ENCODE peak calls at places on chromosome 11, in ten cellular contexts. L is tibial nerve, Z is right lobe of liver, W is body of pancreas, E is uterus, U is H1, R is lower leg skin, M is heart left ventricle, P is H54, O is prostate gland. K is an unnamed sample.

GRCh38 chr11:17992916-17993315 is 19.9 kb downstream of the SERGEF start:
- DNase-seq in L (no peak), Z (peak; percentile 57), W (peak; percentile 10), E (no peak), U (no peak), R (no peak), M (no peak), P (no peak), O (peak; percentile 66), K (no peak)

GRCh38 chr11:121645596-121645995 is 192.8 kb upstream of the SORL1-AS1 start:
- DNase-seq in L (no peak), Z (no peak), W (no peak), E (no peak), U (no peak), R (no peak), M (no peak), P (no peak), O (no peak), K (no peak)

GRCh38 chr11:78364128-78364751 is 53.4 kb downstream of the GAB2 start:
- DNase-seq in L (no peak), Z (no peak), W (no peak), E (no peak), U (no peak), R (no peak), M (no peak), P (no peak), O (no peak), K (peak; percentile 11)

GRCh38 chr11:123481647-123482046 is 51.6 kb downstream of the GRAMD1B start:
- DNase-seq in L (no peak), Z (no peak), W (no peak), E (no peak), U (no peak), R (no peak), M (no peak), P (no peak), O (no peak), K (no peak)

GRCh38 chr11:57638005-57638760 is 11.5 kb downstream of the YPEL4 start:
- DNase-seq in L (no peak), Z (peak; percentile 55), W (peak; percentile 64), E (peak; percentile 82), U (peak; percentile 89), R (no peak), M (peak; percentile 78), P (peak; percentile 95), O (peak; percentile 74), K (no peak)

GRCh38 chr11:24356501-24356900 is 140.4 kb upstream of the LUZP2 start:
- DNase-seq in L (no peak), Z (no peak), W (no peak), E (no peak), U (no peak), R (no peak), M (no peak), P (no peak), O (no peak), K (no peak)

GRCh38 chr11:114501901-114502300 is 57.8 kb downstream of the NXPE1 start:
- DNase-seq in L (no peak), Z (no peak), W (no peak), E (no peak), U (no peak), R (no peak), M (no peak), P (no peak), O (no peak), K (no peak)

GRCh38 chr11:8871283-8871775 is 39.7 kb upstream of the AKIP1 start:
- DNase-seq in L (peak; percentile 52), Z (no peak), W (peak; percentile 66), E (peak; percentile 78), U (no peak), R (peak; percentile 60), M (peak; percentile 79), P (peak; percentile 68), O (peak; percentile 37), K (no peak)

DNA sequence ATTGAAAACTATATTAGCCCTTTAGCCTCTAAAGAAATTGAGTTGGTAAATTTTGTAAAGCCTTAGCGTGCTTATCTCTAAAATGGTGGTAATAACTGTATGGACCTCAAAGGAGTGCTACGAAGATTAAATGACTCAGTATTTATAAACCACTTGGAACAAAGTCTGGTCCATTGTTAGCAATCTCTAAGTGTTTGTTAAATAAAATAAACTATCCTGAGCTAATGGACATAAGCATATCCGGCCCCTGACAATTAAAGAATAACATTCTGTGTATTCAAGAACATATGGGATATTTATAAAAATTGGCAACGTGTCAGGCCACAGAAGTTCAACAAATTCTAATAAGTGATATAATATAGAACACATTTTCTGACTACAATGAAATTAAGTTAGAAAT is 70.9 kb downstream of the MYEOV start:
- DNase-seq in L (no peak), Z (no peak), W (no peak), E (no peak), U (no peak), R (no peak), M (no peak), P (no peak), O (no peak), K (no peak)
- TF ChIP-seq POLR2A in L (no peak), Z (no peak), W (no peak), E (no peak), U (no peak), R (no peak), M (no peak), P (no peak), O (no peak), K (no peak)

DNA sequence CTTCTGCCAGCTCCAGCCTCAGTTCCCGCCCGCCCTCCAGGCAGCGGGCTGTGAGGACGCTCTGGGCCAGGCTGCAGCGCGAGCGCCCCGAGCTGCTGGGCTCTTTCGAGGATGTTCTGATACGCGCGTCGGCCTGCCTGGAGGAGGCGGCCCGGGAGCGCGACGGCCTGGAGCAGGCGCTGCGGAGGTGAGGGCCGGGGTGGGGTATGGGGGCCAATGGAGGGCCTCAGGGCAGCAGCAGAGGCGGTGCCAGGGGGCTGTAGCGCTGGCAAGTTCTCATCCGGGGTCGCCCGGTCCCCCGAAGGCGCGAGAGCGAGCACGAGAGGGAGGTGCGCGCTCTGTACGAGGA is 2.2 kb downstream of the CRACR2B start:
- DNase-seq in L (no peak), Z (no peak), W (no peak), E (no peak), U (no peak), R (no peak), M (no peak), P (no peak), O (no peak), K (no peak)
- TF ChIP-seq POLR2A in L (peak; percentile 32), Z (peak; percentile 32), W (no peak), E (no peak), U (no peak), R (no peak), M (peak; percentile 64), P (no peak), O (peak; percentile 57), K (no peak)

GRCh38 chr11:67287355-67288197 is 1.5 kb upstream of the ANKRD13D start:
- DNase-seq in L (no peak), Z (peak; percentile 51), W (no peak), E (no peak), U (no peak), R (no peak), M (peak; percentile 57), P (no peak), O (no peak), K (no peak)

GRCh38 chr11:67288198-67288451 is 978 bp upstream of the ANKRD13D start:
- DNase-seq in L (no peak), Z (no peak), W (no peak), E (no peak), U (no peak), R (no peak), M (no peak), P (no peak), O (no peak), K (no peak)

GRCh38 chr11:67285541-67286498 is 3.3 kb upstream of the ANKRD13D start:
- DNase-seq in L (no peak), Z (peak; percentile 62), W (no peak), E (no peak), U (no peak), R (no peak), M (peak; percentile 67), P (no peak), O (no peak), K (no peak)

GRCh38 chr11:67284811-67285540 is 4.1 kb upstream of the ANKRD13D start:
- DNase-seq in L (no peak), Z (peak; percentile 57), W (no peak), E (no peak), U (no peak), R (no peak), M (peak; percentile 54), P (no peak), O (no peak), K (no peak)

DNA sequence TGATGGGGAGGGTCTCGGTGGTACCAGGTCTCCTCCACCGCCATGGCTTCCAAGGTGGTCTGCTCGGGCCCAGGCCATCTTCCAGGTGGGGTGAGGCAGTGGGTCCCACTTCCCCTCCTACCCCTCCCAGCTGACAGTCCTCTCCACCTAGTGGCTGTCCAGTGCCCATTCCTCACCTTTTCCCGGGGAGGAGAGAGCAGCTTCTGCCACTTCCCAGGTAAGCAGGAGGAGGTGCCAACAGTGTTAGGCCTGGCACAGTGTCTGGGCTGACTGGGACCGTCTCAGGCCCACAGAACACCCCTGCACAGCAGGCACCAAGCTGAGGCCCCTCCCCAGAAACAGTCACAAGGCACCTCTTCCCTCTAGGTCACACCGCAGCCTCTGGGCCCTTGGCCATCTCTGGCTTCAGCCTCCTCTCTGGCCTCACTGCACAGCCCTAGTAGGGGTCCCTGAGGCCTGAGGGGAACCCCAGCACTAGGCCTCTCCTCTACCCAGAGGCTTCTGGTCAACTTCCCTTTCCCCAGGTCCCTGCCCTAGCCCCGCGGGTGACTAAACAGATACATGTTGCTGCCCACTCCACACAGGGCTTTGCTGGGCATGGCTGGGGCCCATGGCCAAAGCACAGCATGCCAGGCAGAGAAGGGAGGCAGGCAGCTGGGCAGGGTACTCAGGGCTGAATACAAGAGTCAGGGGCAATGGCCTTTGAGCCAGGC is 2.3 kb upstream of the ANKRD13D start:
- DNase-seq in L (no peak), Z (peak; percentile 63), W (peak; percentile 56), E (no peak), U (no peak), R (no peak), M (peak; percentile 75), P (no peak), O (no peak), K (no peak)
- TF ChIP-seq POLR2A in L (no peak), Z (no peak), W (no peak), E (no peak), U (no peak), R (no peak), M (no peak), P (peak; percentile 0), O (no peak), K (no peak)

GRCh38 chr11:16603890-16604783 is 134.3 kb upstream of the C11orf58 start:
- DNase-seq in L (peak; percentile 43), Z (peak; percentile 64), W (peak; percentile 71), E (peak; percentile 32), U (no peak), R (no peak), M (peak; percentile 80), P (no peak), O (peak; percentile 29), K (peak; percentile 88)

GRCh38 chr11:16605971-16606783 is 132.3 kb upstream of the C11orf58 start:
- DNase-seq in L (peak; percentile 91), Z (peak; percentile 87), W (peak; percentile 92), E (peak; percentile 87), U (peak; percentile 74), R (peak; percentile 92), M (peak; percentile 87), P (peak; percentile 83), O (peak; percentile 90), K (peak; percentile 89)

GRCh38 chr11:16605440-16605970 is 132.9 kb upstream of the C11orf58 start:
- DNase-seq in L (peak; percentile 16), Z (peak; percentile 49), W (peak; percentile 26), E (no peak), U (no peak), R (no peak), M (peak; percentile 63), P (no peak), O (no peak), K (peak; percentile 83)

GRCh38 chr11:16603245-16603644 is 135.2 kb upstream of the C11orf58 start:
- DNase-seq in L (no peak), Z (no peak), W (no peak), E (no peak), U (no peak), R (no peak), M (no peak), P (no peak), O (no peak), K (no peak)

GRCh38 chr11:16604784-16605439 is 133.5 kb upstream of the C11orf58 start:
- DNase-seq in L (peak; percentile 23), Z (peak; percentile 56), W (peak; percentile 73), E (no peak), U (no peak), R (no peak), M (peak; percentile 78), P (no peak), O (no peak), K (peak; percentile 95)
- TF ChIP-seq POLR2A in L (no peak), Z (no peak), W (peak; percentile 20), E (no peak), U (no peak), R (no peak), M (no peak), P (no peak), O (no peak), K (peak; percentile 82)